ENCODE peak calls at places on chromosomes 1 and 21, in six cellular contexts. J is breast epithelium, Q is heart left ventricle, I is aorta, N is H9, L is tibial artery. Z is an unnamed sample.
A peak's percentile ranks its signal among the peaks of the same experiment; 100 is the strongest.

GRCh38 chr1:62870148-62870547 is 86.2 kb downstream of the ATG4C start:
- DNase-seq in J (no peak), Q (no peak), I (no peak), N (no peak), L (no peak), Z (no peak)

GRCh38 chr1:66266350-66266749 is 267.6 kb upstream of the SGIP1 start:
- DNase-seq in J (no peak), Q (no peak), I (no peak), N (no peak), L (no peak), Z (no peak)

GRCh38 chr1:32939655-32940371 is 24.8 kb downstream of the RNF19B start:
- DNase-seq in J (no peak), Q (peak; percentile 72), I (peak; percentile 80), N (no peak), L (peak; percentile 48), Z (no peak)

GRCh38 chr1:66598670-66599069 is 64.7 kb downstream of the SGIP1 start:
- DNase-seq in J (no peak), Q (no peak), I (no peak), N (no peak), L (no peak), Z (no peak)

GRCh38 chr21:31252091-31252490 is 92.0 kb downstream of the TIAM1 start:
- DNase-seq in J (no peak), Q (no peak), I (no peak), N (no peak), L (no peak), Z (no peak)

GRCh38 chr1:145785481-145785880 is 38.4 kb downstream of the RNF115 start:
- DNase-seq in J (no peak), Q (no peak), I (no peak), N (no peak), L (no peak), Z (no peak)

GRCh38 chr1:96387785-96388184 is 333.8 kb upstream of the PTBP2 start:
- DNase-seq in J (no peak), Q (no peak), I (no peak), N (no peak), L (no peak), Z (no peak)

GRCh38 chr1:9715536-9716226 is 64.2 kb downstream of the PIK3CD start:
- DNase-seq in J (no peak), Q (no peak), I (no peak), N (no peak), L (no peak), Z (no peak)

GRCh38 chr21:41579692-41580091 is 71.7 kb upstream of the TMPRSS2 start:
- DNase-seq in J (no peak), Q (no peak), I (no peak), N (no peak), L (no peak), Z (peak; percentile 47)

GRCh38 chr1:13764933-13765332 is 64.9 kb downstream of the PRDM2 start:
- DNase-seq in J (no peak), Q (no peak), I (no peak), N (peak; percentile 61), L (no peak), Z (peak; percentile 34)

GRCh38 chr1:92926873-92927272 is 34.4 kb downstream of the DIPK1A start:
- DNase-seq in J (no peak), Q (no peak), I (no peak), N (no peak), L (no peak), Z (no peak)

GRCh38 chr1:55034476-55035133 is 4.7 kb upstream of the PCSK9 start:
- DNase-seq in J (no peak), Q (no peak), I (no peak), N (no peak), L (no peak), Z (no peak)

GRCh38 chr1:87888456-87888855 is 559.8 kb downstream of the LMO4 start:
- DNase-seq in J (no peak), Q (no peak), I (no peak), N (no peak), L (no peak), Z (no peak)

GRCh38 chr1:206851611-206852010 is 13.8 kb upstream of the IL20 start:
- DNase-seq in J (no peak), Q (no peak), I (no peak), N (no peak), L (no peak), Z (no peak)

GRCh38 chr1:204506091-204506968 is 9.9 kb upstream of the MDM4 start:
- DNase-seq in J (no peak), Q (peak; percentile 70), I (peak; percentile 69), N (peak; percentile 71), L (peak; percentile 75), Z (no peak)

GRCh38 chr1:42923367-42924248 is 35.1 kb downstream of the SLC2A1 start:
- DNase-seq in J (no peak), Q (no peak), I (no peak), N (no peak), L (no peak), Z (no peak)

GRCh38 chr1:160078392-160079195 is 2.7 kb upstream of the KCNJ9 start:
- DNase-seq in J (no peak), Q (no peak), I (no peak), N (peak; percentile 75), L (no peak), Z (no peak)

GRCh38 chr1:237562247-237562823 is 328.4 kb downstream of the ZP4 start:
- DNase-seq in J (no peak), Q (no peak), I (no peak), N (no peak), L (no peak), Z (no peak)

GRCh38 chr1:168372307-168372706 is 91.6 kb downstream of the TBX19 start:
- DNase-seq in J (no peak), Q (no peak), I (no peak), N (no peak), L (no peak), Z (no peak)

GRCh38 chr1:38989979-38990378 is 1.1 kb upstream of the AKIRIN1 start:
- DNase-seq in J (no peak), Q (no peak), I (no peak), N (no peak), L (no peak), Z (no peak)

GRCh38 chr1:66271216-66271903 is 262.6 kb upstream of the SGIP1 start:
- DNase-seq in J (no peak), Q (peak; percentile 89), I (peak; percentile 82), N (peak; percentile 34), L (peak; percentile 87), Z (peak; percentile 97)

GRCh38 chr1:87783315-87783714 is 454.6 kb downstream of the LMO4 start:
- DNase-seq in J (no peak), Q (no peak), I (no peak), N (no peak), L (no peak), Z (no peak)

GRCh38 chr1:154839691-154840090 is 30.4 kb downstream of the KCNN3 start:
- DNase-seq in J (no peak), Q (no peak), I (no peak), N (no peak), L (no peak), Z (no peak)

GRCh38 chr1:203131548-203132200 is 4.1 kb downstream of the ADORA1 start:
- DNase-seq in J (peak; percentile 25), Q (no peak), I (no peak), N (peak; percentile 16), L (no peak), Z (no peak)

GRCh38 chr1:23591460-23592208 is 32.3 kb upstream of the ID3 start:
- DNase-seq in J (no peak), Q (peak; percentile 40), I (no peak), N (no peak), L (no peak), Z (no peak)

GRCh38 chr1:27564710-27565649 is 39.0 kb downstream of the AHDC1 start:
- DNase-seq in J (no peak), Q (peak; percentile 78), I (peak; percentile 79), N (no peak), L (no peak), Z (no peak)

GRCh38 chr1:27567183-27567526 is 36.8 kb downstream of the AHDC1 start:
- DNase-seq in J (no peak), Q (no peak), I (no peak), N (no peak), L (no peak), Z (no peak)

GRCh38 chr1:27567931-27568246 is 36.1 kb downstream of the AHDC1 start:
- DNase-seq in J (no peak), Q (no peak), I (no peak), N (no peak), L (no peak), Z (no peak)

GRCh38 chr1:27568247-27569087 is 35.5 kb downstream of the AHDC1 start:
- DNase-seq in J (peak; percentile 98), Q (peak; percentile 95), I (peak; percentile 96), N (peak; percentile 97), L (peak; percentile 96), Z (peak; percentile 96)

GRCh38 chr1:27566462-27567182 is 37.3 kb downstream of the AHDC1 start:
- DNase-seq in J (no peak), Q (no peak), I (no peak), N (no peak), L (no peak), Z (no peak)
- H3K4me1 ChIP-seq in J (peaks cover 92% of the 10 kb centered on the region), Q (peaks cover 97% of the 10 kb centered on the region), I (peaks cover 4% of the 10 kb centered on the region), N (peaks cover 23% of the 10 kb centered on the region), L (peaks cover 97% of the 10 kb centered on the region), Z (peaks cover 97% of the 10 kb centered on the region)

GRCh38 chr1:214282696-214283225 is 1.8 kb downstream of the SMYD2 start:
- DNase-seq in J (no peak), Q (no peak), I (no peak), N (no peak), L (no peak), Z (no peak)
- H3K27ac ChIP-seq in J (peak overlapping the region; percentile 88), Q (peak overlapping the region; percentile 100), I (no peak overlapping the region), N (no peak overlapping the region), L (no peak overlapping the region), Z (no peak overlapping the region)

GRCh38 chr1:230085178-230085515 is 18.1 kb downstream of the GALNT2 start:
- DNase-seq in J (no peak), Q (no peak), I (no peak), N (no peak), L (no peak), Z (no peak)

GRCh38 chr1:230084408-230085177 is 17.6 kb downstream of the GALNT2 start:
- DNase-seq in J (no peak), Q (no peak), I (peak; percentile 89), N (no peak), L (peak; percentile 73), Z (no peak)

GRCh38 chr1:230087722-230088115 is 20.7 kb downstream of the GALNT2 start:
- DNase-seq in J (no peak), Q (no peak), I (no peak), N (no peak), L (no peak), Z (no peak)

GRCh38 chr1:230087034-230087721 is 20.1 kb downstream of the GALNT2 start:
- DNase-seq in J (no peak), Q (no peak), I (no peak), N (peak; percentile 8), L (no peak), Z (no peak)

DNA sequence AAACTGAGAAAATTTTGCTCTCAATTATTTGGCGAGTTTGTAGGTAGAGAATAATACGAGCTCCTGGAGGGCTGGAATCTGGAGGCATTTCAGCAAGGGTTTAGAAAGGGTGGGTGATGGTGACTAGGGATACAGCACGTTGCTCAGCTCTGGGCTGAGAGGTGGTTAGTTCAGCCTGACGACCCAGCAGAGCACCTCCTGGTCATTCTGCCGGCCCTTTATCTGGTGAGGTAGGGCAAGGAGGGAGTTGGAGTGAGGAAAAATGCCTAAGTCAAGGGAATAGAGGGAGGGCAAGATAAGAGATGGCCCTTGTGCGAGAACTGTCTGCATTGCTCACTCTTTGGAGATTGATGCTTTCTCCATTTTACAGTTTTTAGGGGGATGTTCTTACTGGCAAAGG is 19.1 kb downstream of the GALNT2 start:
- DNase-seq in J (no peak), Q (no peak), I (no peak), N (peak; percentile 28), L (no peak), Z (no peak)
- H3K4me1 ChIP-seq in J (peaks cover 14% of the 10 kb centered on the region), Q (peaks cover 40% of the 10 kb centered on the region), I (peaks cover 18% of the 10 kb centered on the region), N (peaks cover 3% of the 10 kb centered on the region), L (peaks cover 80% of the 10 kb centered on the region), Z (peaks cover 63% of the 10 kb centered on the region)

GRCh38 chr1:218942421-218942820 is 231.3 kb upstream of the LYPLAL1 start:
- DNase-seq in J (no peak), Q (peak; percentile 41), I (no peak), N (no peak), L (no peak), Z (no peak)
- H3K27ac ChIP-seq in J (no peak overlapping the region), Q (no peak overlapping the region), I (no peak overlapping the region), N (no peak overlapping the region), L (no peak overlapping the region), Z (peak overlapping the region; percentile 17)